ENCODE peak calls at places on chromosomes 13 and 19, in nine cellular contexts. T is neural progenitor cell, W is PC-3, E is GM23248, R is mammary epithelial cell, O is HCT116, S is H1, X is K562, Q is fibroblast of lung. Y is an unnamed sample.

GRCh38 chr13:93248627-93249047 is 22.0 kb downstream of the GPC6 start:
- DNase-seq in T (peak), W (peak), E (no peak), R (no peak), O (no peak), S (no peak), X (no peak), Q (peak), Y (peak)

GRCh38 chr19:19268453-19269385 is 4.4 kb downstream of the TM6SF2 start:
- DNase-seq in T (no peak), W (no peak), E (no peak), R (no peak), O (no peak), S (no peak), X (no peak), Q (no peak), Y (no peak)

GRCh38 chr19:28932446-28932845 is 280.5 kb downstream of the UQCRFS1 start:
- DNase-seq in T (no peak), W (no peak), E (no peak), R (no peak), O (no peak), S (no peak), X (no peak), Q (no peak), Y (no peak)

GRCh38 chr19:19185853-19186728 is 5.9 kb downstream of the BORCS8 start:
- DNase-seq in T (peak), W (peak), E (peak), R (peak), O (peak), S (peak), X (peak), Q (peak), Y (peak)

GRCh38 chr13:35914662-35915061 is 216.5 kb downstream of the DCLK1 start:
- DNase-seq in T (no peak), W (peak), E (peak), R (no peak), O (no peak), S (no peak), X (no peak), Q (no peak), Y (no peak)

GRCh38 chr19:41424335-41425173 is 2.6 kb downstream of the B3GNT8 start:
- DNase-seq in T (no peak), W (no peak), E (no peak), R (no peak), O (no peak), S (no peak), X (no peak), Q (no peak), Y (no peak)

GRCh38 chr19:4647676-4648644 is 8.6 kb downstream of the TNFAIP8L1 start:
- DNase-seq in T (no peak), W (no peak), E (no peak), R (no peak), O (no peak), S (no peak), X (no peak), Q (no peak), Y (peak)

GRCh38 chr13:90205911-90206310 is 1141.6 kb upstream of the MIR17HG start:
- DNase-seq in T (no peak), W (no peak), E (no peak), R (no peak), O (no peak), S (no peak), X (no peak), Q (no peak), Y (no peak)

GRCh38 chr13:21549633-21550032 is 54.3 kb downstream of the MICU2 start:
- DNase-seq in T (no peak), W (no peak), E (no peak), R (no peak), O (no peak), S (no peak), X (no peak), Q (peak), Y (no peak)

GRCh38 chr19:5931251-5931650 is 17.2 kb downstream of the CAPS start:
- DNase-seq in T (no peak), W (no peak), E (no peak), R (no peak), O (no peak), S (no peak), X (no peak), Q (no peak), Y (no peak)
- H3K4me2 ChIP-seq in T (no peak), W (no peak), E (no peak), R (no peak), O (no peak), S (no peak), X (no peak), Q (no peak), Y (no peak)

GRCh38 chr13:20128459-20128927 is 32.4 kb downstream of the GJA3 start:
- DNase-seq in T (peak), W (peak), E (no peak), R (no peak), O (no peak), S (no peak), X (no peak), Q (no peak), Y (no peak)

GRCh38 chr13:20130652-20131051 is 30.2 kb downstream of the GJA3 start:
- DNase-seq in T (no peak), W (no peak), E (no peak), R (no peak), O (no peak), S (no peak), X (no peak), Q (no peak), Y (no peak)

GRCh38 chr13:20131057-20131832 is 29.6 kb downstream of the GJA3 start:
- DNase-seq in T (no peak), W (no peak), E (no peak), R (no peak), O (no peak), S (no peak), X (no peak), Q (no peak), Y (no peak)

GRCh38 chr13:20129076-20129475 is 31.8 kb downstream of the GJA3 start:
- DNase-seq in T (no peak), W (no peak), E (no peak), R (no peak), O (no peak), S (no peak), X (no peak), Q (no peak), Y (no peak)

DNA sequence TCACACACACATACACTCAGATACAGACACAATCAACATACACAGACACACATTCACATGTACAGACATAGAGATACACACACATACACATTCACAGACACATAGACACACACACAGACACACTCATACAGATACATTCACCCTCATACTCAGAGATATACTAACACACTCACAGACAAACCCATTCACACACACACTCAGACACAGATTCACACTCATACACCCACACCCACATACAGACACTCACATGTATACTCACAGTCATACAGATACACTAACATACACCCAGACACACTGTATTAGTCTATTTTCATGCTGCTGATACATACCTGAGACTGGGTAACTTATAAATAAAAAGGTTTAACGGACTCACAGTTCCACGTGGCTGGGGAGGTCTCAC is 30.8 kb downstream of the GJA3 start:
- DNase-seq in T (no peak), W (no peak), E (no peak), R (no peak), O (no peak), S (no peak), X (no peak), Q (no peak), Y (no peak)
- TF ChIP-seq EZH2 in T (no peak), W (no peak), E (no peak), R (no peak), O (no peak), S (no peak), X (no peak), Q (no peak), Y (no peak)

GRCh38 chr13:112894423-112894672 is 74.7 kb upstream of the MCF2L start:
- DNase-seq in T (no peak), W (no peak), E (no peak), R (no peak), O (no peak), S (no peak), X (no peak), Q (no peak), Y (no peak)

GRCh38 chr13:112896736-112897602 is 72.0 kb upstream of the MCF2L start:
- DNase-seq in T (no peak), W (no peak), E (no peak), R (no peak), O (no peak), S (no peak), X (no peak), Q (no peak), Y (no peak)

GRCh38 chr13:112897603-112897955 is 71.4 kb upstream of the MCF2L start:
- DNase-seq in T (no peak), W (no peak), E (no peak), R (no peak), O (no peak), S (no peak), X (no peak), Q (no peak), Y (no peak)

GRCh38 chr13:112894673-112895481 is 74.1 kb upstream of the MCF2L start:
- DNase-seq in T (peak), W (no peak), E (no peak), R (no peak), O (no peak), S (no peak), X (no peak), Q (no peak), Y (peak)

GRCh38 chr13:112895521-112896465 is 73.2 kb upstream of the MCF2L start:
- DNase-seq in T (no peak), W (no peak), E (no peak), R (no peak), O (no peak), S (no peak), X (no peak), Q (no peak), Y (no peak)
- H3K4me2 ChIP-seq in T (peak), W (no peak), E (no peak), R (no peak), O (peak), S (peak), X (no peak), Q (no peak), Y (peak)

DNA sequence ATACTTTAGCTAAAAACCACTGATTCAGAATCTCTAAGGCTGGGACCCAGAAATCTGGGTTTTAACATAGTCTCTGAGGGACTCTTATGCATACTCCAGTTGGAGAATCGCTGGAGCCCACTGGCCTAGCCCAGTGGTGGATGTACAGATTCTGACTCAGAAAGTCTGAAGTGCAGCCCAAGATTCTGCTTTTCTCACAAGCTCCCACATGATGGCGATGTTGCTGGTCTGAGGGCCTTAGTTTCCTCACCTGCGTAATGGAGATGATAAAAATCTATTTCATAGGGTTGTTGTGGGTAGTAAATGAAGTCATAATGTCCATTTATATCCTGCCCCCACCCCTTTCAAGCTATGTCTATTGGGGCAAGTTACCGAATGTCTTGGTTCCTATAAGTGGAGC is 7.7 kb upstream of the CDADC1 start:
- DNase-seq in T (peak), W (peak), E (peak), R (peak), O (peak), S (no peak), X (no peak), Q (peak), Y (peak)
- TF ChIP-seq EZH2 in T (no peak), W (no peak), E (no peak), R (no peak), O (no peak), S (no peak), X (no peak), Q (no peak), Y (no peak)

DNA sequence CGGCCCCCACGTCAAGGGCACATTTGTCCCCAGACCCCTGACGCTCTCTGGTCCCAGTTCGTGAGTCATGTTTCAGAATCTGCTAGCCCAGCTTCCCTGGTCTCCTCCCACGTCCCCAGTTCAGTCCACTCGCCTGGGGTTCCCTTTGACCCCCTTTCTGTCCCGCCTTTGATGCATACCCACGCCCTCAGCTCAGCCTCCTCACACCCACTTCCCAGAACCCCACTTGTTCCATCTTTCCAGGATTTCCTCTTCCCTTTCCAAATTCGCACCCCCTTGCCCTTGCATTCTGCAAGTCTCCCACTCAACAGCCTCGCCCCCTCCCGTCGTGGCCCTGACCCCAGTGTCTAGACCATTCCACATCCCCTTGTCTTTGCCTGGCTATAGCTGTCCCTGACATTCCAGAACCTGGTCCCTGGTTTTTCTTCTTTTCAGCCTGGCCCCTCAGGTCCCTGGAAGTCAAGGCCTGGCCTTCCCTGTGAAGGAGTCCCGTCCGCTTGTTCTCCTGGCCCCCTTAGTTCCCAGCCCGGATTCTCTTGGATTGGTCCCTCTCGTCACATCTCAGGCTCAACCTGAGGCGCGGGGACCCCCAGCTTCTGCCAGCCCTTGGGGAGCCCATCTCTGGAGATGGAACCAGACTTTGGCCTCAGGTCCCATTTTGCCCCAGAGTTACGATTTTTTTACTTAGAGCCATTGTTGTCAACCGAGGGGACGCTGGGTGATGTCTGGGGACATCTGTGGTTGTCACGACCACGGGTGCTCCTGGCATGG is 1.3 kb downstream of the NCLN start:
- DNase-seq in T (no peak), W (peak), E (peak), R (no peak), O (no peak), S (no peak), X (peak), Q (no peak), Y (no peak)
- H3K4me2 ChIP-seq in T (peak), W (peak), E (peak), R (peak), O (peak), S (peak), X (peak), Q (peak), Y (peak)

GRCh38 chr13:52599037-52599852 is 43.0 kb upstream of the HNRNPA1L2 start:
- DNase-seq in T (peak), W (no peak), E (peak), R (peak), O (no peak), S (no peak), X (no peak), Q (peak), Y (no peak)
- TF ChIP-seq EZH2 in T (no peak), W (no peak), E (no peak), R (no peak), O (no peak), S (no peak), X (no peak), Q (no peak), Y (no peak)

GRCh38 chr13:50104493-50104892 is 89.2 kb downstream of the KCNRG start:
- DNase-seq in T (no peak), W (peak), E (peak), R (peak), O (no peak), S (no peak), X (no peak), Q (peak), Y (peak)

GRCh38 chr13:50107205-50107604 is 92.0 kb downstream of the KCNRG start:
- DNase-seq in T (no peak), W (no peak), E (no peak), R (no peak), O (no peak), S (no peak), X (no peak), Q (peak), Y (peak)

GRCh38 chr13:50101590-50101989 is 86.3 kb downstream of the KCNRG start:
- DNase-seq in T (no peak), W (no peak), E (no peak), R (no peak), O (no peak), S (no peak), X (no peak), Q (no peak), Y (no peak)

GRCh38 chr13:50106559-50106958 is 91.3 kb downstream of the KCNRG start:
- DNase-seq in T (no peak), W (no peak), E (no peak), R (no peak), O (no peak), S (no peak), X (no peak), Q (no peak), Y (no peak)
- H3K4me2 ChIP-seq in T (no peak), W (no peak), E (no peak), R (no peak), O (no peak), S (no peak), X (no peak), Q (no peak), Y (peak)

GRCh38 chr13:27794075-27794691 is 1.9 kb downstream of the GSX1 start:
- DNase-seq in T (no peak), W (no peak), E (no peak), R (no peak), O (no peak), S (no peak), X (no peak), Q (no peak), Y (peak)
- TF ChIP-seq EZH2 in T (peak), W (no peak), E (no peak), R (no peak), O (no peak), S (peak), X (no peak), Q (no peak), Y (peak)

DNA sequence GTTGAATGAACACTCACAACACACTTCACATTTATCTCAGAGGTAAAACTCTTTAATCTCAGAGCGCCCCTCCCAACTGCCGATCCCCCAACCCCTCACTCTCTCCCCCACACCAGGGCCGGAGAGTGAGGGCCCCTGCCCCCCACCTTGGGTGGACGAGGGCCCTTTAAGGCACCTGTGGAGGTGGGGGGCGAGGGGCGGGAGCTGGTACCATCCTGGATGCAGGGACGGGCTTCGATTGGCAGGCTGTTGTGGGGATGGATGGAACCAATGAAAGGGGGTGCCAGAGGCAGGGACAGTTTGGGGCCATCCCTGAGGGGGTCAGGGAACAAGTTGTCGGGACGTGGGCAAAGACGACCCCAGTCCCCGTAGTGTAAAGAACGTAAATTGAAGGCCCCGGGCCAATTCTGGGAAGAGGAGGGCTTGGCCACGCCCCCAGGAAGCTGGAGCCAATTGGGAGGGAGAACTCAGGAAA is 1.7 kb upstream of the PNKP start:
- DNase-seq in T (no peak), W (no peak), E (no peak), R (no peak), O (no peak), S (no peak), X (no peak), Q (no peak), Y (no peak)
- H3K4me2 ChIP-seq in T (peak), W (peak), E (peak), R (peak), O (peak), S (peak), X (peak), Q (peak), Y (peak)

DNA sequence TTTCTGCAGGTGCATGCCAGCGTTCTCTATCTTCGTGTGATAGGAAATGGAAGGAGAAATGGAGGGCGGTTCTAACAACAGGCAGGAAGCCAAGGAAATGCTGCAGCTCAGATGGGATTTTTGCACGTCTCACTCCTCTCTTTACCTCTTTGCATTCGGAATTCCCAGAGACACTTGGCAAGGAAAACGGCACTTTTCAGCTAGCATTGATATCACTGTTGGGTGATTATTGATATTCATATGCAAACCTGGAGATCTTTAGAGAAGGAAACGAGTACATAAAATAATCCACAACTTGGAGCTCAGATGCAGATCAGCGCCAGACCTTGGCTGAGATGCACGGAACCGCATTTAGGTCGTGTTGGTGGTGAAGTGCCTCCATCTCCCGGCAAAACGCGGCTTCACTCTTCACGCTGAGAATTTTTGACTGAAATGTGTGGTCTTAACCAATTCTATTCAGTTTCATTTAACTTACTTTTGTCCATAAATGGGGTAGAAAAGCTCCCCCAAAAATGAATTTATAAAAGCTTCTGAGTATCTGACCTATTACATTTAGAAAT is 77.2 kb upstream of the ARHGEF7 start:
- DNase-seq in T (no peak), W (no peak), E (no peak), R (no peak), O (no peak), S (no peak), X (no peak), Q (no peak), Y (peak)
- TF ChIP-seq EZH2 in T (no peak), W (no peak), E (no peak), R (peak), O (no peak), S (no peak), X (no peak), Q (no peak), Y (no peak)

Y was measured in GM23338.